ENCODE peak calls at places on chromosome 4, in ten cellular contexts. W is HFF-Myc, J is left ventricle myocardium inferior, T is activated B cell treated with CpG ODN at 0.5 μM for 24 hours, L is cardiac muscle cell, M is AG04449, K is tibial nerve, Q is fibroblast of lung, I is nephron progenitor cell, O is HepG2. S is an unnamed sample.

GRCh38 chr4:180665994-180666818 is 1577.0 kb upstream of the TENM3 start:
- DNase-seq in W (peak; percentile 1), J (no peak), T (no peak), L (peak; percentile 84), M (no peak), K (no peak), Q (peak; percentile 65), I (peak; percentile 59), O (peak; percentile 47), S (peak; percentile 24)

GRCh38 chr4:129583868-129584267 is 487.9 kb downstream of the C4orf33 start:
- DNase-seq in W (no peak), J (peak; percentile 13), T (no peak), L (no peak), M (no peak), K (peak; percentile 16), Q (peak; percentile 0), I (no peak), O (no peak), S (peak; percentile 22)

GRCh38 chr4:65508169-65508568 is 162.1 kb downstream of the EPHA5 start:
- DNase-seq in W (no peak), J (no peak), T (no peak), L (no peak), M (peak; percentile 49), K (no peak), Q (peak; percentile 96), I (no peak), O (no peak), S (no peak)

GRCh38 chr4:772118-772517 is 53.8 kb downstream of the CPLX1 start:
- DNase-seq in W (no peak), J (no peak), T (no peak), L (no peak), M (no peak), K (no peak), Q (no peak), I (no peak), O (no peak), S (no peak)

GRCh38 chr4:152618971-152619370 is 60.8 kb downstream of the TMEM154 start:
- DNase-seq in W (no peak), J (no peak), T (no peak), L (no peak), M (no peak), K (no peak), Q (no peak), I (no peak), O (no peak), S (no peak)

GRCh38 chr4:76463568-76463967 is 28.5 kb downstream of the SHROOM3 start:
- DNase-seq in W (no peak), J (no peak), T (no peak), L (no peak), M (no peak), K (no peak), Q (no peak), I (no peak), O (no peak), S (no peak)

GRCh38 chr4:55012363-55013255 is 112.8 kb downstream of the KDR start:
- DNase-seq in W (no peak), J (no peak), T (no peak), L (no peak), M (no peak), K (no peak), Q (no peak), I (peak; percentile 19), O (no peak), S (no peak)

GRCh38 chr4:153276966-153277365 is 67.5 kb upstream of the MND1 start:
- DNase-seq in W (no peak), J (no peak), T (no peak), L (no peak), M (no peak), K (no peak), Q (no peak), I (no peak), O (no peak), S (no peak)

GRCh38 chr4:116070283-116070682 is 956.9 kb upstream of the NDST4 start:
- DNase-seq in W (no peak), J (no peak), T (no peak), L (no peak), M (no peak), K (no peak), Q (peak; percentile 20), I (no peak), O (no peak), S (no peak)

GRCh38 chr4:92387459-92388069 is 83.8 kb downstream of the GRID2 start:
- DNase-seq in W (peak; percentile 3), J (no peak), T (no peak), L (peak; percentile 70), M (no peak), K (no peak), Q (peak; percentile 46), I (peak; percentile 8), O (peak; percentile 30), S (peak; percentile 1)

GRCh38 chr4:168621806-168622589 is 125.1 kb downstream of the PALLD start:
- DNase-seq in W (no peak), J (no peak), T (no peak), L (no peak), M (peak; percentile 73), K (no peak), Q (peak; percentile 96), I (no peak), O (no peak), S (no peak)

GRCh38 chr4:13547563-13548041 is 3.3 kb upstream of the NKX3-2 start:
- DNase-seq in W (no peak), J (no peak), T (peak; percentile 51), L (peak; percentile 53), M (no peak), K (no peak), Q (no peak), I (peak; percentile 68), O (no peak), S (no peak)

GRCh38 chr4:52263612-52264011 is 212.5 kb downstream of the SPATA18 start:
- DNase-seq in W (no peak), J (no peak), T (no peak), L (no peak), M (no peak), K (no peak), Q (no peak), I (no peak), O (no peak), S (no peak)

GRCh38 chr4:184310171-184310567 is 92.5 kb upstream of the ENPP6 start:
- DNase-seq in W (no peak), J (no peak), T (no peak), L (no peak), M (no peak), K (no peak), Q (no peak), I (no peak), O (no peak), S (no peak)

GRCh38 chr4:98688416-98689290 is 30.2 kb upstream of the TSPAN5 start:
- DNase-seq in W (peak; percentile 40), J (no peak), T (no peak), L (no peak), M (peak; percentile 5), K (no peak), Q (peak; percentile 69), I (no peak), O (peak; percentile 9), S (no peak)

GRCh38 chr4:127622923-127623754 is 9.6 kb upstream of the INTU start:
- DNase-seq in W (no peak), J (peak; percentile 25), T (no peak), L (peak; percentile 54), M (no peak), K (no peak), Q (peak; percentile 60), I (peak; percentile 65), O (peak; percentile 5), S (no peak)

GRCh38 chr4:76894537-76894936 is 3.4 kb downstream of the SOWAHB start:
- DNase-seq in W (no peak), J (no peak), T (no peak), L (no peak), M (no peak), K (no peak), Q (peak; percentile 8), I (no peak), O (no peak), S (no peak)

GRCh38 chr4:165328101-165328425 is 594 bp downstream of the MSMO1 start:
- DNase-seq in W (no peak), J (no peak), T (no peak), L (no peak), M (no peak), K (no peak), Q (peak; percentile 63), I (no peak), O (no peak), S (no peak)

GRCh38 chr4:142671516-142671915 is 174.6 kb downstream of the INPP4B start:
- DNase-seq in W (no peak), J (no peak), T (no peak), L (no peak), M (no peak), K (no peak), Q (no peak), I (no peak), O (no peak), S (no peak)
- TF ChIP-seq CTCF in W (no peak), J (no peak), T (no peak), L (peak; percentile 28), M (no peak), K (no peak), Q (no peak), I (peak; percentile 17), O (no peak), S (no peak)

GRCh38 chr4:133320576-133321170 is 171.6 kb downstream of the PCDH10 start:
- DNase-seq in W (no peak), J (no peak), T (no peak), L (peak; percentile 57), M (no peak), K (no peak), Q (peak; percentile 34), I (peak; percentile 19), O (peak; percentile 26), S (no peak)
- TF ChIP-seq CTCF in W (peak; percentile 36), J (peak; percentile 45), T (no peak), L (peak; percentile 69), M (peak; percentile 35), K (no peak), Q (no peak), I (peak; percentile 75), O (peak; percentile 61), S (peak; percentile 17)

GRCh38 chr4:72366601-72367000 is 202.4 kb downstream of the ADAMTS3 start:
- DNase-seq in W (no peak), J (no peak), T (no peak), L (no peak), M (no peak), K (no peak), Q (no peak), I (no peak), O (no peak), S (no peak)

GRCh38 chr4:72365981-72366380 is 203.0 kb downstream of the ADAMTS3 start:
- DNase-seq in W (no peak), J (no peak), T (no peak), L (no peak), M (no peak), K (no peak), Q (no peak), I (no peak), O (no peak), S (no peak)

GRCh38 chr4:72360075-72360474 is 208.9 kb downstream of the ADAMTS3 start:
- DNase-seq in W (no peak), J (no peak), T (no peak), L (no peak), M (no peak), K (no peak), Q (no peak), I (no peak), O (no peak), S (no peak)

GRCh38 chr4:72365016-72365415 is 204.0 kb downstream of the ADAMTS3 start:
- DNase-seq in W (no peak), J (no peak), T (no peak), L (no peak), M (no peak), K (no peak), Q (no peak), I (no peak), O (no peak), S (no peak)
- TF ChIP-seq CTCF in W (no peak), J (no peak), T (no peak), L (no peak), M (no peak), K (no peak), Q (no peak), I (no peak), O (no peak), S (no peak)

GRCh38 chr4:177879851-177880250 is 437.6 kb upstream of the AGA start:
- DNase-seq in W (no peak), J (no peak), T (no peak), L (no peak), M (no peak), K (no peak), Q (no peak), I (no peak), O (no peak), S (no peak)
- TF ChIP-seq CTCF in W (no peak), J (no peak), T (no peak), L (no peak), M (no peak), K (no peak), Q (no peak), I (peak; percentile 8), O (no peak), S (no peak)

S was measured in AG09319.